ENCODE peak calls at places on chromosome 19, in eight cellular contexts. One of them, this sample, is unnamed.

GRCh38 chr19:34452671-34453253 is 24.6 kb downstream of the UBA2 start:
- DNase-seq in CD4-positive, alpha-beta T cell: no peak
- DNase-seq in left lung: no peak
- DNase-seq in IMR-90: peak; percentile 64
- DNase-seq in A549: no peak
- DNase-seq in transverse colon: no peak
- DNase-seq in HepG2: no peak
- DNase-seq in tibial artery: no peak
- DNase-seq in this sample: no peak

GRCh38 chr19:58261600-58261967 is 17.2 kb upstream of the ZNF8 start:
- DNase-seq in HepG2: no peak
- DNase-seq in A549: no peak
- DNase-seq in tibial artery: no peak
- DNase-seq in IMR-90: no peak
- DNase-seq in CD4-positive, alpha-beta T cell: no peak
- DNase-seq in left lung: no peak
- DNase-seq in transverse colon: no peak
- DNase-seq in this sample: no peak

GRCh38 chr19:41384351-41384750 is 8.0 kb downstream of the TMEM91 start:
- DNase-seq in transverse colon: no peak
- DNase-seq in HepG2: no peak
- DNase-seq in tibial artery: no peak
- DNase-seq in IMR-90: no peak
- DNase-seq in A549: no peak
- DNase-seq in CD4-positive, alpha-beta T cell: no peak
- DNase-seq in left lung: no peak
- DNase-seq in this sample: no peak

GRCh38 chr19:55275851-55276719 is 3.8 kb downstream of the HSPBP1 start:
- DNase-seq in CD4-positive, alpha-beta T cell: no peak
- DNase-seq in tibial artery: no peak
- DNase-seq in left lung: no peak
- DNase-seq in A549: no peak
- DNase-seq in HepG2: no peak
- DNase-seq in transverse colon: no peak
- DNase-seq in IMR-90: no peak
- DNase-seq in this sample: no peak

GRCh38 chr19:8111376-8111775 is 38.0 kb downstream of the FBN3 start:
- DNase-seq in HepG2: no peak
- DNase-seq in A549: no peak
- DNase-seq in IMR-90: no peak
- DNase-seq in tibial artery: no peak
- DNase-seq in CD4-positive, alpha-beta T cell: no peak
- DNase-seq in left lung: no peak
- DNase-seq in transverse colon: no peak
- DNase-seq in this sample: no peak

GRCh38 chr19:14138576-14139265 is 2.3 kb upstream of the ASF1B start:
- DNase-seq in CD4-positive, alpha-beta T cell: no peak
- DNase-seq in A549: no peak
- DNase-seq in HepG2: no peak
- DNase-seq in left lung: no peak
- DNase-seq in tibial artery: no peak
- DNase-seq in IMR-90: peak; percentile 78
- DNase-seq in transverse colon: no peak
- DNase-seq in this sample: no peak

GRCh38 chr19:45782162-45782623 is at the start of gene DMPK:
- DNase-seq in transverse colon: no peak
- DNase-seq in IMR-90: no peak
- DNase-seq in HepG2: no peak
- DNase-seq in CD4-positive, alpha-beta T cell: no peak
- DNase-seq in A549: peak; percentile 45
- DNase-seq in left lung: no peak
- DNase-seq in tibial artery: peak; percentile 65
- DNase-seq in this sample: no peak

GRCh38 chr19:4139614-4140236 is 13.7 kb upstream of the CREB3L3 start:
- DNase-seq in IMR-90: peak; percentile 31
- DNase-seq in tibial artery: peak; percentile 78
- DNase-seq in CD4-positive, alpha-beta T cell: peak; percentile 87
- DNase-seq in transverse colon: peak; percentile 94
- DNase-seq in A549: peak; percentile 76
- DNase-seq in left lung: peak; percentile 82
- DNase-seq in HepG2: peak; percentile 58
- DNase-seq in this sample: no peak

GRCh38 chr19:54667217-54667616 is 4.4 kb downstream of the LILRB4 start:
- DNase-seq in CD4-positive, alpha-beta T cell: no peak
- DNase-seq in IMR-90: no peak
- DNase-seq in transverse colon: no peak
- DNase-seq in left lung: no peak
- DNase-seq in HepG2: no peak
- DNase-seq in tibial artery: no peak
- DNase-seq in A549: no peak
- DNase-seq in this sample: no peak

GRCh38 chr19:5308471-5309437 is 31.9 kb downstream of the PTPRS start:
- DNase-seq in HepG2: no peak
- DNase-seq in A549: no peak
- DNase-seq in transverse colon: peak; percentile 62
- DNase-seq in CD4-positive, alpha-beta T cell: no peak
- DNase-seq in left lung: peak; percentile 64
- DNase-seq in tibial artery: peak; percentile 76
- DNase-seq in IMR-90: peak; percentile 90
- DNase-seq in this sample: peak; percentile 89

DNA sequence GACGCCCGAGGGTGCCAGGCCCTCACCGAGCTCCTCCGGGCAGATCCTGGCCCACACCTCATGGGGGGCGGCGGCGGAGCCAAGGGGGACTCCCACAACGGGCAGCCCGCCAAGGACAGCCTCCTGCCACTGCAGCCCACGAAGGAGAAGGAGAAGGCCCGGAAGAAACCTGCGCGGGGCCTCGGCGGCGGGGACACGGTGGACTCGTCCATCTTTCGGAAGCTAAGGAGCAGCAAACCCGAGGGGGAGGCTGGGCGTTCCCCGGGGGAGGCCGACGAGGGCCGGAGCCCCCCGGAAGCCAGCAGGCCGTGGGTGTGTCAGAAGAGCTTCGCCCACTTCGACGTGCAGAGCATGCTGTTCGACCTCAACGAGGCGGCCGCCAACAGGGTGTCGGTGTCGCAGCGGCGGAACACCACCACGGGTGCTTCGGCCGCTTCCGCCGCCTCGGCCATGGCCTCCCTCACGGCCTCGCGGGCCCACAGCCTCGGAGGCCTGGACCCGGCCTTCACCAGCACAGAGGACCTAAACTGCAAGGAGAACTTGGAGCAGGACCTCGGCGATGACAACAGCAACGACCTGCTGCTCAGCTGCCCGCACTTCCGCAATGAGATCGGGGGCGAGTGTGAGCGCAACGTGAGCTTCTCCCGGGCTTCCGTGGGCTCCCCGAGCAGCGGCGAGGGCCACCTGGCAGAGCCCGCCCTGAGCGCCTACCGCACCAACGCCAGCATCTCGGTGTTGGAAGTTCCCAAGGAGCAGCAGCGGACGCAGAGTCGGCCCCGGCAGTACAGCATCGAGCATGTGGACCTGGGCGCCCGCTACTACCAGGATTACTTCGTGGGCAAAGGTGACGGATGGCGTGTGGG is 141.5 kb downstream of the DPF1 start:
- DNase-seq in IMR-90: no peak
- DNase-seq in CD4-positive, alpha-beta T cell: no peak
- DNase-seq in transverse colon: no peak
- DNase-seq in HepG2: no peak
- DNase-seq in left lung: no peak
- DNase-seq in A549: no peak
- DNase-seq in tibial artery: no peak
- DNase-seq in this sample: no peak
- H3K9me3 ChIP-seq in IMR-90: no peaks in the 10 kb centered on the region
- H3K9me3 ChIP-seq in CD4-positive, alpha-beta T cell: no peaks in the 10 kb centered on the region
- H3K9me3 ChIP-seq in transverse colon: no peaks in the 10 kb centered on the region
- H3K9me3 ChIP-seq in HepG2: no peaks in the 10 kb centered on the region
- H3K9me3 ChIP-seq in left lung: no peaks in the 10 kb centered on the region
- H3K9me3 ChIP-seq in A549: no peaks in the 10 kb centered on the region
- H3K9me3 ChIP-seq in tibial artery: no peaks in the 10 kb centered on the region
- H3K9me3 ChIP-seq in this sample: no peaks in the 10 kb centered on the region

DNA sequence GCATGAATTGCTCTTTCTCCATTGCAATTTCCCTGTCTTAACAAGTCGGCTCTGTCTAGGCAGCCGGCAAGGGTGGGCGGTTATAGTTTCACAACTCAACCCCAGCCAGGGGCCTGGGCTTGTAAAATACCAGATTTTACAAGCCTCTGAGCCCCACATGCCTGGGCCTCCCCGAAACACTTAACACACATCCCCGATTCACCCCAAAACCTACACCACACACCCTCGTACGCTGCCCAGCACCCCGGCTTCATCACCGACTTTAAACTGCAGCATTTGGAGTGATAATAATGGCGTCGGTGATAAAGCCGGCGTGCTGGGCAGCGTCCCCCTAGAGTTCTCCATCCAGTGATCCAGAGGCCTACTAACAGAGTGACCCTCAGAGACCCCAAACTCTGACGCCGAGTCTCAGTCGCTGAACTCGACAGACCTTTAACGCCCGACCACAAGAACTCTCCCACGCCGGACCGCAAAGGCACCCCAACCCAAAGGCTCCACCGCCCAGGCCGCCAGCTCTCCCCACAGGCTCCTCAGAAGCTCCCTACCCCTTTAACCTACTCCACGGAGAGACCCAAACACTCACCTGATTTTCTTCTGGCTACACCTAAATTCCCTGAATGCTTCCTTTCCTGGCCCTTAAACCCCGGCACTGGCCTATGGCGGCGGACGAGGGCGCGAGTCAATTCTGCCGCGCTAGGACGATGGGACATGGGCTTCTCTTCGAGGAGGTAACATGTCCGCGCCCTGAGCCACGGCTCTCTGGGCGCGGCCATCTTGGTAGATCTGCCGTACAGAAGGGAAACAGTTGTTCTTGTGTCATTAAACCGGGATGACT is at the start of gene ZNF649:
- DNase-seq in left lung: peak; percentile 88
- DNase-seq in IMR-90: peak; percentile 84
- DNase-seq in A549: peak; percentile 13
- DNase-seq in transverse colon: peak; percentile 84
- DNase-seq in HepG2: peak; percentile 83
- DNase-seq in CD4-positive, alpha-beta T cell: peak; percentile 74
- DNase-seq in tibial artery: peak; percentile 80
- DNase-seq in this sample: peak; percentile 62
- TF ChIP-seq CTCF in left lung: no peak
- TF ChIP-seq CTCF in IMR-90: no peak
- TF ChIP-seq CTCF in A549: no peak
- TF ChIP-seq CTCF in transverse colon: no peak
- TF ChIP-seq CTCF in HepG2: peak; percentile 59
- TF ChIP-seq CTCF in CD4-positive, alpha-beta T cell: no peak
- TF ChIP-seq CTCF in tibial artery: no peak
- TF ChIP-seq CTCF in this sample: no peak

DNA sequence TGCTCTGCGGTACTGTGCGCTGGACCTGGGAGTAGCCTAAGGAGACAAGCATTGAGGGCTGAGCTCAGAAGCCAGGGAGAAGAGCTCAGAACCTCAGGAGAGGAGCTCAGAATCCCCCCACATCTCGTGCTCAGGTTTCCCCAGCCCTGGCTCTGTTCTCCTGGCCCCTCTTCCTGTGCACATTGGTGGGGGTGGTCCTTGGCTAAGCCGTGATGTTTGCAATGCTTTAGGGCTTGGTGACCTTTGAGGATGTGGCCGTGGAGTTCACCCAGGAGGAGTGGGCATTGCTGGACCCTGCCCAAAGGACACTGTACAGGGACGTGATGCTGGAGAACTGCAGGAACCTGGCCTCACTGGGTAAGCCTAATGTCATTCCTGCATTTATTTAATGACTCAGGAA is 6.6 kb downstream of the ZNF557 start:
- DNase-seq in tibial artery: no peak
- DNase-seq in transverse colon: no peak
- DNase-seq in CD4-positive, alpha-beta T cell: no peak
- DNase-seq in A549: no peak
- DNase-seq in IMR-90: no peak
- DNase-seq in left lung: no peak
- DNase-seq in HepG2: no peak
- DNase-seq in this sample: no peak
- H3K9me3 ChIP-seq in tibial artery: peaks cover 64% of the 10 kb centered on the region
- H3K9me3 ChIP-seq in transverse colon: peaks cover 52% of the 10 kb centered on the region
- H3K9me3 ChIP-seq in CD4-positive, alpha-beta T cell: peaks cover 64% of the 10 kb centered on the region
- H3K9me3 ChIP-seq in A549: peaks cover 78% of the 10 kb centered on the region
- H3K9me3 ChIP-seq in IMR-90: peaks cover 56% of the 10 kb centered on the region
- H3K9me3 ChIP-seq in left lung: peaks cover 17% of the 10 kb centered on the region
- H3K9me3 ChIP-seq in HepG2: peaks cover 34% of the 10 kb centered on the region
- H3K9me3 ChIP-seq in this sample: peaks cover 24% of the 10 kb centered on the region

DNA sequence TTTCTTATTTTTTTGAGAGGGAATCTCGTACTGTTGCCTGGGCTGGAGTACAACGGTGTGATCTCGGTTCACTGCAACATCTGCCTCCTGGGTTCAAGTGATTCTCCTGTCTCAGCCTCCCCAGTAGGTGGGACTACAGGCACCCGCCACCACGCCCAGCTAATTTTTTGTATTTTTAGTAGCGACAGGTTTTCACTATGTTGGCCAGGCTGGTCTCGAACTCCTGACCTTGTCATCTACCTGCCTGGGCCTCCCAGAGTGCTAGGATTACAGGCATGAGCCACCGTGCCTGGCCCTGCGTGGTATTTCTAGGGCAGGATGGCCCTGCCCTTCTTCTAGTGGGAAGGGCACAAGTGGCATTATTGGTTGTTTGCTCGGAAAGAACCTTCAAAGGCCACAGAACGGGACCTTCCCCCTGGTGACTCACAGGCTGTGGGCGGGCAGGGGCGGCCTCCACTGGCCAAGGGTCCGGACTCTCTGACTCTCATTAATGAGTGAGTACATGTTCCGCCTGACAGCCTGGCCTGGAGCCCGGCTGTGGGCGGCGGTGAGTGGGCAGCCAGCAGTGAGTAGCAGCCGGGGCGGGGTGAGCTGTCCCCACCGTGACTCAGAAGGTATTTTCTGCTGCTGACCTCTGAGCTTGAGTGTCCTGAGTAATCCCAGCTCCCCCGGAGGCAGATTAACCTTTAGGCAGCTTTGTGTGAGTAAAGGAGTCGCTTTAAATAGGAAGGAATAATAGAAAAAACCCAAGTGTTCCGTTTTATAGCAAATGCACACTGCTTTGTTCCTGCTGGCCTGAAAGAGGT is 5.1 kb downstream of the DOT1L start:
- DNase-seq in CD4-positive, alpha-beta T cell: no peak
- DNase-seq in HepG2: peak; percentile 99
- DNase-seq in left lung: peak; percentile 96
- DNase-seq in IMR-90: peak; percentile 99
- DNase-seq in transverse colon: peak; percentile 94
- DNase-seq in tibial artery: peak; percentile 99
- DNase-seq in A549: peak; percentile 78
- DNase-seq in this sample: peak; percentile 92
- TF ChIP-seq CTCF in CD4-positive, alpha-beta T cell: no peak
- TF ChIP-seq CTCF in HepG2: peak; percentile 49
- TF ChIP-seq CTCF in left lung: no peak
- TF ChIP-seq CTCF in IMR-90: no peak
- TF ChIP-seq CTCF in transverse colon: no peak
- TF ChIP-seq CTCF in tibial artery: no peak
- TF ChIP-seq CTCF in A549: no peak
- TF ChIP-seq CTCF in this sample: no peak